ENCODE peak calls at places on chromosomes 1 and 21, in five cellular contexts. One of them, this sample, is unnamed.

GRCh38 chr1:171899838-171900237 is 58.5 kb downstream of the DNM3 start:
- DNase-seq in ascending aorta: no peak
- DNase-seq in lower lobe of right lung: no peak
- DNase-seq in HFFc6: no peak
- DNase-seq in GM06990: no peak
- DNase-seq in this sample: no peak

GRCh38 chr1:24964811-24965570 is 34.9 kb upstream of the RUNX3 start:
- DNase-seq in ascending aorta: peak; percentile 74
- DNase-seq in lower lobe of right lung: peak; percentile 63
- DNase-seq in HFFc6: no peak
- DNase-seq in GM06990: peak; percentile 97
- DNase-seq in this sample: peak; percentile 90

GRCh38 chr1:9324246-9325096 is 31.8 kb downstream of the SPSB1 start:
- DNase-seq in ascending aorta: no peak
- DNase-seq in lower lobe of right lung: no peak
- DNase-seq in HFFc6: no peak
- DNase-seq in GM06990: no peak
- DNase-seq in this sample: no peak

GRCh38 chr1:90926971-90927370 is 94.9 kb downstream of the ZNF644 start:
- DNase-seq in ascending aorta: no peak
- DNase-seq in lower lobe of right lung: no peak
- DNase-seq in HFFc6: no peak
- DNase-seq in GM06990: no peak
- DNase-seq in this sample: no peak

GRCh38 chr21:42343963-42344510 is 6.8 kb downstream of the TFF2 start:
- DNase-seq in ascending aorta: no peak
- DNase-seq in lower lobe of right lung: no peak
- DNase-seq in HFFc6: no peak
- DNase-seq in GM06990: no peak
- DNase-seq in this sample: no peak

GRCh38 chr1:2382621-2383361 is 8.6 kb downstream of the MORN1 start:
- DNase-seq in ascending aorta: no peak
- DNase-seq in lower lobe of right lung: peak; percentile 56
- DNase-seq in HFFc6: peak; percentile 37
- DNase-seq in GM06990: no peak
- DNase-seq in this sample: peak; percentile 79

GRCh38 chr1:16141573-16142336 is 14.1 kb downstream of the EPHA2 start:
- DNase-seq in ascending aorta: no peak
- DNase-seq in lower lobe of right lung: no peak
- DNase-seq in HFFc6: no peak
- DNase-seq in GM06990: no peak
- DNase-seq in this sample: no peak

GRCh38 chr1:78045850-78046778 is at the start of gene GIPC2:
- DNase-seq in ascending aorta: peak; percentile 66
- DNase-seq in lower lobe of right lung: peak; percentile 46
- DNase-seq in HFFc6: no peak
- DNase-seq in GM06990: peak; percentile 27
- DNase-seq in this sample: peak; percentile 40

GRCh38 chr1:220700591-220701179 is 10.5 kb downstream of the C1orf115 start:
- DNase-seq in ascending aorta: no peak
- DNase-seq in lower lobe of right lung: no peak
- DNase-seq in HFFc6: no peak
- DNase-seq in GM06990: no peak
- DNase-seq in this sample: no peak

GRCh38 chr1:76124196-76124595 is 49.6 kb downstream of the ST6GALNAC3 start:
- DNase-seq in ascending aorta: no peak
- DNase-seq in lower lobe of right lung: no peak
- DNase-seq in HFFc6: no peak
- DNase-seq in GM06990: no peak
- DNase-seq in this sample: no peak

GRCh38 chr21:43613755-43614638 is 45.3 kb downstream of the HSF2BP start:
- DNase-seq in ascending aorta: no peak
- DNase-seq in lower lobe of right lung: no peak
- DNase-seq in HFFc6: no peak
- DNase-seq in GM06990: peak; percentile 29
- DNase-seq in this sample: peak; percentile 67

GRCh38 chr1:117121589-117122296 is at the start of gene TRIM45:
- DNase-seq in ascending aorta: peak; percentile 99
- DNase-seq in lower lobe of right lung: peak; percentile 98
- DNase-seq in HFFc6: peak; percentile 96
- DNase-seq in GM06990: peak; percentile 92
- DNase-seq in this sample: peak; percentile 89

GRCh38 chr1:77316966-77317365 is 35.1 kb downstream of the AK5 start:
- DNase-seq in ascending aorta: no peak
- DNase-seq in lower lobe of right lung: no peak
- DNase-seq in HFFc6: no peak
- DNase-seq in GM06990: no peak
- DNase-seq in this sample: no peak

DNA sequence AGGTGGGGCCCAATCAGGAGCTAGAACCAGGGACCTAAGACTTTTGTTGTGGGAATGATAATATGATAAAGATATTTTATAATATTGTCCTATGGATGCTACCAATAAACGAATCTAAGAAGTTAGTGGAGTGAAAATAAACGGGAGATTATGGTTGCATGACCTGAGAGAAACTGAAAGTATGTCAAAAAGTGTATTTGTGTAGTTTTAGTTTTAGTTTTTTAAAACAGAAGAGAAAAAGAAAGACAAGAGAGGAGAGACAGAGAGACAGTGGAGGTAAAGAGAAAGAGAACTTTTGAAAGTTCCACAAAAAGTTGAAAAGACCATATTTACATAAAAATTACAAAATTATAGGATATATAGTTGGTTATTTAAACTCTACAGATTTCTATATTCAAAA is 64.1 kb upstream of the TMPRSS15 start:
- DNase-seq in ascending aorta: no peak
- DNase-seq in lower lobe of right lung: no peak
- DNase-seq in HFFc6: no peak
- DNase-seq in GM06990: no peak
- DNase-seq in this sample: no peak
- TF ChIP-seq CTCF in ascending aorta: no peak
- TF ChIP-seq CTCF in lower lobe of right lung: no peak
- TF ChIP-seq CTCF in HFFc6: no peak
- TF ChIP-seq CTCF in GM06990: no peak
- TF ChIP-seq CTCF in this sample: no peak

GRCh38 chr1:87331319-87332269 is 2.9 kb downstream of the LMO4 start:
- DNase-seq in ascending aorta: peak; percentile 84
- DNase-seq in lower lobe of right lung: peak; percentile 86
- DNase-seq in HFFc6: peak; percentile 38
- DNase-seq in GM06990: peak; percentile 77
- DNase-seq in this sample: peak; percentile 77
- TF ChIP-seq CTCF in ascending aorta: no peak
- TF ChIP-seq CTCF in lower lobe of right lung: no peak
- TF ChIP-seq CTCF in HFFc6: peak; percentile 50
- TF ChIP-seq CTCF in GM06990: peak; percentile 16
- TF ChIP-seq CTCF in this sample: no peak

GRCh38 chr1:29124366-29125236 is 898 bp upstream of the TMEM200B start:
- DNase-seq in ascending aorta: peak; percentile 92
- DNase-seq in lower lobe of right lung: peak; percentile 72
- DNase-seq in HFFc6: peak; percentile 50
- DNase-seq in GM06990: peak; percentile 31
- DNase-seq in this sample: peak; percentile 86
- TF ChIP-seq CTCF in ascending aorta: peak; percentile 99
- TF ChIP-seq CTCF in lower lobe of right lung: peak; percentile 64
- TF ChIP-seq CTCF in HFFc6: peak; percentile 93
- TF ChIP-seq CTCF in GM06990: no peak
- TF ChIP-seq CTCF in this sample: no peak

GRCh38 chr1:168321945-168322344 is 41.3 kb downstream of the TBX19 start:
- DNase-seq in ascending aorta: no peak
- DNase-seq in lower lobe of right lung: no peak
- DNase-seq in HFFc6: peak; percentile 71
- DNase-seq in GM06990: no peak
- DNase-seq in this sample: peak; percentile 34
- TF ChIP-seq CTCF in ascending aorta: no peak
- TF ChIP-seq CTCF in lower lobe of right lung: no peak
- TF ChIP-seq CTCF in HFFc6: peak; percentile 77
- TF ChIP-seq CTCF in GM06990: peak; percentile 25
- TF ChIP-seq CTCF in this sample: peak; percentile 46

DNA sequence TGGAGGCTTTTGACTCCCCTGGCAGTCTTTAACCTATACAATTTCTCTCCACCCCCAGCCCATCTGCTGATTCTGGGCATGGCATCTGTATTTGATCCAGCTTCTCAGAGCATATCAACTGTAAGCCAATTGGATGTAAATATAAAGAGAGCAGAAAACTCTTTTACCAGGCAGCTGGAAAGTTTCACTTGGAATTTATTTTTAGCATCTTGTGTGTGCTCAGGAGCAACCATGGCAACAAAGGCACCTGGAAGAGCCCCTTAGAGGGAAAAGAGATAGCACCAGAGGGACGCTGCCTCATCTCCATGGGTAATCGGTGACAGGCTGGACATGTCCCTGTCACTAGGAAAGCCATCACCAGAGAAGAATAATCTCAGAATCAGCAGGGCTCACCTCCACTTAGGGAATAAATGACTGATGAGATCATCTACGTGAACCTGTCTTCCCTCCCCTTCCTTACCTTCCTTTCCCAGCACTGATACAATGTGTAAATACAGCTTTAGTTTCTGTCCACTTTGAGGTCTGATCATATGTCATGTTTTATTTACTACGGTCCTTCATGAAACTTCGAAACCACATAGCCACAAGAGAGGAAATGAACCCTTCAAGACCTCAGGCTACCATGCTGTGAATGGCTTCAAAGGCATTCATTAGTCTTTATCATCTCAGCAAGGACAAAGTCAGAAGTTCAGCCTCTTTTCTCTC is 25.3 kb upstream of the SIPA1L2 start:
- DNase-seq in ascending aorta: no peak
- DNase-seq in lower lobe of right lung: no peak
- DNase-seq in HFFc6: no peak
- DNase-seq in GM06990: peak; percentile 7
- DNase-seq in this sample: no peak
- TF ChIP-seq CTCF in ascending aorta: no peak
- TF ChIP-seq CTCF in lower lobe of right lung: no peak
- TF ChIP-seq CTCF in HFFc6: no peak
- TF ChIP-seq CTCF in GM06990: no peak
- TF ChIP-seq CTCF in this sample: no peak

GRCh38 chr1:200636681-200637080 is 16.1 kb upstream of the KIF14 start:
- DNase-seq in ascending aorta: no peak
- DNase-seq in lower lobe of right lung: no peak
- DNase-seq in HFFc6: no peak
- DNase-seq in GM06990: no peak
- DNase-seq in this sample: no peak

GRCh38 chr1:200638073-200638472 is 17.5 kb upstream of the KIF14 start:
- DNase-seq in ascending aorta: no peak
- DNase-seq in lower lobe of right lung: no peak
- DNase-seq in HFFc6: no peak
- DNase-seq in GM06990: no peak
- DNase-seq in this sample: no peak

GRCh38 chr1:200631375-200631774 is 10.8 kb upstream of the KIF14 start:
- DNase-seq in ascending aorta: no peak
- DNase-seq in lower lobe of right lung: no peak
- DNase-seq in HFFc6: no peak
- DNase-seq in GM06990: no peak
- DNase-seq in this sample: no peak

GRCh38 chr1:200629876-200630514 is 9.4 kb upstream of the KIF14 start:
- DNase-seq in ascending aorta: no peak
- DNase-seq in lower lobe of right lung: no peak
- DNase-seq in HFFc6: no peak
- DNase-seq in GM06990: no peak
- DNase-seq in this sample: no peak

DNA sequence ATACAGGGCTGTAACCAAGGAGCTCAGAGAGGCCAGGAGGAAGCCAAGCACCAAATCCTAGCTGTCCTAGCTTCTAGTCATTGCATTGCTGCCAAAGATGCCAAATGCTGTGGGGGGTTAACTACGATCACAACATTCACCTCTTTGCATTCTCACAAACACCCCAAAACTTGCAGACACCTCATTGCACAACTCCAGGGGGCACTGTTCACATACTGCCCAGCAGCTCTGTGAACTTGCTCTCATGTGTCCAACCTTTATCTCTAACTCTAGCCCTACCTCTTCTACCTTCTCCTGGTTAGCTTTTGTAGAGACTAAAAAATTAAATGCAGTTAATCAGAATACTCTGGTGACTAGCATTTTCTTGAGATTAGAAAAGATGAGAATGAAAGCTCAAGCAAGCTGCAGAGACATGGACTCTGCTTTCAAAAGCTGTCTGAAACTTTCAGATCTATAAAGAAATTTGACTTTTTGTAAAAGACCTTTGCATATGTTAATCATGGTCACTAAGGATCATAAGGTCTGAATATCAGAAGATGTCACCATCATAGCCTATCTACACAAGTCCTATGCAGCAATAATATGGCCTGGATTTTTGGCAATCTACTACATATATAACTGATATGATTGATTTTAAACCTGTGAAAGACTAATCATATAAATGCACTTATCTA is 14.0 kb upstream of the KIF14 start:
- DNase-seq in ascending aorta: no peak
- DNase-seq in lower lobe of right lung: no peak
- DNase-seq in HFFc6: no peak
- DNase-seq in GM06990: no peak
- DNase-seq in this sample: no peak
- TF ChIP-seq CTCF in ascending aorta: no peak
- TF ChIP-seq CTCF in lower lobe of right lung: no peak
- TF ChIP-seq CTCF in HFFc6: peak; percentile 59
- TF ChIP-seq CTCF in GM06990: peak; percentile 59
- TF ChIP-seq CTCF in this sample: peak; percentile 46

DNA sequence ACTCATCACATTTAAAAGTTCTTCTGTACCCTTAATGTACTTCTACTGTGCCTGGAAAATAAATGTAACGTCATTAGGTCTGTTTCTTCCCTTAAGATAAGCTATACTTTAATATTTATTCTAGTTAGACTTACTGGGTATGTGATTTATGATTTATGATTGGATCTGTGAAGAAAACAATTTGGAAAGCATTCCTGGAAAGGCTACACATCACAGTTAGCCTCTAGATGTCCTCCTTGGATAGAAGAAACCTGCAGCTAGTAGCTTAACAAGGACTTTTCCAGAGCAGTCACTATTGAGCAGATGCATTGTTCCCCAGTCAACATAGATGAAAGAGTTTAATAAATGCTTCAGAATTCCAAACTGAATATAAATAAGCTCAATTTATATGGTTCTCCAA is 22.2 kb upstream of the ABL2 start:
- DNase-seq in ascending aorta: no peak
- DNase-seq in lower lobe of right lung: no peak
- DNase-seq in HFFc6: peak; percentile 58
- DNase-seq in GM06990: no peak
- DNase-seq in this sample: no peak
- TF ChIP-seq CTCF in ascending aorta: no peak
- TF ChIP-seq CTCF in lower lobe of right lung: peak; percentile 43
- TF ChIP-seq CTCF in HFFc6: peak; percentile 70
- TF ChIP-seq CTCF in GM06990: no peak
- TF ChIP-seq CTCF in this sample: peak; percentile 41